ENCODE peak calls at places on chromosome 11, in five cellular contexts. One of them, this sample, is unnamed.

GRCh38 chr11:67273260-67273990 is 7.2 kb downstream of the GRK2 start:
- DNase-seq in AG20443: no peak
- DNase-seq in activated T-cell treated with anti-CD3 and anti-CD28 coated beads for 4 hours: no peak
- DNase-seq in CD8-positive, alpha-beta T cell: no peak
- DNase-seq in occipital lobe: no peak
- DNase-seq in this sample: no peak

GRCh38 chr11:75495749-75496641 is 29.7 kb downstream of the GDPD5 start:
- DNase-seq in AG20443: no peak
- DNase-seq in activated T-cell treated with anti-CD3 and anti-CD28 coated beads for 4 hours: no peak
- DNase-seq in CD8-positive, alpha-beta T cell: no peak
- DNase-seq in occipital lobe: no peak
- DNase-seq in this sample: no peak

GRCh38 chr11:8313504-8314090 is 49.9 kb upstream of the LMO1 start:
- DNase-seq in AG20443: no peak
- DNase-seq in activated T-cell treated with anti-CD3 and anti-CD28 coated beads for 4 hours: no peak
- DNase-seq in CD8-positive, alpha-beta T cell: no peak
- DNase-seq in occipital lobe: no peak
- DNase-seq in this sample: no peak

GRCh38 chr11:129189646-129190045 is 2.5 kb downstream of the ARHGAP32 start:
- DNase-seq in AG20443: no peak
- DNase-seq in activated T-cell treated with anti-CD3 and anti-CD28 coated beads for 4 hours: no peak
- DNase-seq in CD8-positive, alpha-beta T cell: no peak
- DNase-seq in occipital lobe: no peak
- DNase-seq in this sample: no peak

GRCh38 chr11:66906077-66906929 is 49.4 kb downstream of the LRFN4 start:
- DNase-seq in AG20443: peak; percentile 27
- DNase-seq in activated T-cell treated with anti-CD3 and anti-CD28 coated beads for 4 hours: no peak
- DNase-seq in CD8-positive, alpha-beta T cell: no peak
- DNase-seq in occipital lobe: no peak
- DNase-seq in this sample: no peak

GRCh38 chr11:68007498-68008380 is 2.4 kb upstream of the ALDH3B1 start:
- DNase-seq in AG20443: no peak
- DNase-seq in activated T-cell treated with anti-CD3 and anti-CD28 coated beads for 4 hours: no peak
- DNase-seq in CD8-positive, alpha-beta T cell: no peak
- DNase-seq in occipital lobe: no peak
- DNase-seq in this sample: no peak

GRCh38 chr11:1238767-1239595 is 16.1 kb downstream of the MUC5B start:
- DNase-seq in AG20443: no peak
- DNase-seq in activated T-cell treated with anti-CD3 and anti-CD28 coated beads for 4 hours: no peak
- DNase-seq in CD8-positive, alpha-beta T cell: no peak
- DNase-seq in occipital lobe: no peak
- DNase-seq in this sample: no peak

GRCh38 chr11:70815485-70815832 is 417.1 kb downstream of the CTTN start:
- DNase-seq in AG20443: no peak
- DNase-seq in activated T-cell treated with anti-CD3 and anti-CD28 coated beads for 4 hours: no peak
- DNase-seq in CD8-positive, alpha-beta T cell: no peak
- DNase-seq in occipital lobe: no peak
- DNase-seq in this sample: no peak

GRCh38 chr11:124823512-124824376 is 23.5 kb upstream of the MSANTD2 start:
- DNase-seq in AG20443: no peak
- DNase-seq in activated T-cell treated with anti-CD3 and anti-CD28 coated beads for 4 hours: no peak
- DNase-seq in CD8-positive, alpha-beta T cell: no peak
- DNase-seq in occipital lobe: no peak
- DNase-seq in this sample: no peak

GRCh38 chr11:7020183-7020917 is at the start of the genes NLRP14 and ZNF214:
- DNase-seq in AG20443: peak; percentile 99
- DNase-seq in activated T-cell treated with anti-CD3 and anti-CD28 coated beads for 4 hours: no peak
- DNase-seq in CD8-positive, alpha-beta T cell: no peak
- DNase-seq in occipital lobe: peak; percentile 85
- DNase-seq in this sample: peak; percentile 83

GRCh38 chr11:107198490-107199007 is 180.3 kb upstream of the GUCY1A2 start:
- DNase-seq in AG20443: no peak
- DNase-seq in activated T-cell treated with anti-CD3 and anti-CD28 coated beads for 4 hours: no peak
- DNase-seq in CD8-positive, alpha-beta T cell: no peak
- DNase-seq in occipital lobe: no peak
- DNase-seq in this sample: no peak

GRCh38 chr11:10809373-10810199 is 860 bp upstream of the EIF4G2 start:
- DNase-seq in AG20443: peak; percentile 75
- DNase-seq in activated T-cell treated with anti-CD3 and anti-CD28 coated beads for 4 hours: peak; percentile 32
- DNase-seq in CD8-positive, alpha-beta T cell: peak; percentile 50
- DNase-seq in occipital lobe: peak; percentile 57
- DNase-seq in this sample: no peak

GRCh38 chr11:8365542-8365941 is 101.9 kb upstream of the LMO1 start:
- DNase-seq in AG20443: no peak
- DNase-seq in activated T-cell treated with anti-CD3 and anti-CD28 coated beads for 4 hours: no peak
- DNase-seq in CD8-positive, alpha-beta T cell: no peak
- DNase-seq in occipital lobe: no peak
- DNase-seq in this sample: no peak